ENCODE peak calls at places on chromosome 6, in nine cellular contexts. B is fibroblast of mammary gland, D is MCF 10A, G is heart left ventricle, M is B cell, X is fibroblast of the aortic adventitia, V is activated B cell treated with CpG ODN at 0.5 μM for 24 hours, A is endothelial cell, C is right atrium auricular region. H is an unnamed sample.

GRCh38 chr6:156425374-156425773 is 351.8 kb upstream of the ARID1B start:
- DNase-seq in B (peak), D (no peak), G (no peak), M (no peak), X (peak), V (no peak), A (no peak), C (no peak), H (no peak)

GRCh38 chr6:142009647-142010046 is 123.1 kb upstream of the GJE1 start:
- DNase-seq in B (no peak), D (no peak), G (no peak), M (no peak), X (peak), V (no peak), A (no peak), C (no peak), H (no peak)

GRCh38 chr6:79438015-79438414 is 99.2 kb downstream of the LCA5 start:
- DNase-seq in B (peak), D (peak), G (no peak), M (no peak), X (peak), V (no peak), A (no peak), C (no peak), H (no peak)

GRCh38 chr6:162698440-162698839 is 29.1 kb downstream of the PRKN start:
- DNase-seq in B (no peak), D (no peak), G (no peak), M (no peak), X (no peak), V (no peak), A (no peak), C (no peak), H (no peak)

GRCh38 chr6:137798846-137799245 is 68.2 kb upstream of the TNFAIP3 start:
- DNase-seq in B (no peak), D (no peak), G (no peak), M (no peak), X (no peak), V (no peak), A (no peak), C (no peak), H (no peak)

GRCh38 chr6:148868314-148868713 is 121.5 kb downstream of the UST start:
- DNase-seq in B (peak), D (peak), G (no peak), M (no peak), X (peak), V (no peak), A (no peak), C (no peak), H (no peak)

GRCh38 chr6:146968041-146968760 is 236.0 kb upstream of the STXBP5 start:
- DNase-seq in B (peak), D (peak), G (no peak), M (no peak), X (peak), V (no peak), A (no peak), C (no peak), H (no peak)

GRCh38 chr6:3139090-3139903 is 18.0 kb downstream of the TUBB2A start:
- DNase-seq in B (peak), D (peak), G (peak), M (peak), X (no peak), V (no peak), A (peak), C (peak), H (peak)

GRCh38 chr6:139126255-139126654 is 8.6 kb upstream of the HECA start:
- DNase-seq in B (peak), D (peak), G (no peak), M (no peak), X (peak), V (no peak), A (no peak), C (no peak), H (no peak)

GRCh38 chr6:160733045-160733646 is 31.1 kb downstream of the PLG start:
- DNase-seq in B (peak), D (peak), G (peak), M (peak), X (peak), V (no peak), A (peak), C (no peak), H (no peak)

GRCh38 chr6:26556263-26557070 is 18.3 kb downstream of the HMGN4 start:
- DNase-seq in B (peak), D (peak), G (no peak), M (no peak), X (peak), V (no peak), A (peak), C (no peak), H (no peak)

GRCh38 chr6:168030218-168030693 is 32.8 kb downstream of the KIF25 start:
- DNase-seq in B (no peak), D (no peak), G (peak), M (no peak), X (no peak), V (no peak), A (no peak), C (no peak), H (no peak)

GRCh38 chr6:101458341-101458740 is 64.8 kb downstream of the GRIK2 start:
- DNase-seq in B (peak), D (peak), G (no peak), M (no peak), X (peak), V (no peak), A (no peak), C (no peak), H (no peak)

GRCh38 chr6:146915671-146916127 is 288.5 kb upstream of the STXBP5 start:
- DNase-seq in B (peak), D (peak), G (no peak), M (no peak), X (peak), V (no peak), A (no peak), C (no peak), H (peak)

GRCh38 chr6:155272353-155273222 is 8.8 kb downstream of the CLDN20 start:
- DNase-seq in B (peak), D (no peak), G (no peak), M (no peak), X (peak), V (no peak), A (no peak), C (no peak), H (no peak)

GRCh38 chr6:148323344-148323743 is 19.3 kb upstream of the SASH1 start:
- DNase-seq in B (peak), D (no peak), G (no peak), M (no peak), X (no peak), V (no peak), A (no peak), C (no peak), H (no peak)

GRCh38 chr6:169099411-169100202 is 154.0 kb downstream of the THBS2 start:
- DNase-seq in B (peak), D (peak), G (no peak), M (no peak), X (peak), V (no peak), A (no peak), C (no peak), H (no peak)

GRCh38 chr6:111989743-111990142 is 64.2 kb upstream of the CCN6 start:
- DNase-seq in B (no peak), D (no peak), G (no peak), M (no peak), X (no peak), V (no peak), A (no peak), C (no peak), H (no peak)

GRCh38 chr6:2857185-2857579 is 15.5 kb upstream of the SERPINB1 start:
- DNase-seq in B (no peak), D (no peak), G (no peak), M (no peak), X (no peak), V (no peak), A (no peak), C (no peak), H (no peak)

GRCh38 chr6:159181914-159182313 is 12.7 kb downstream of the FNDC1 start:
- DNase-seq in B (no peak), D (no peak), G (no peak), M (no peak), X (no peak), V (no peak), A (no peak), C (no peak), H (no peak)

GRCh38 chr6:43147691-43148477 is 23.2 kb upstream of the SRF start:
- DNase-seq in B (no peak), D (no peak), G (no peak), M (no peak), X (no peak), V (no peak), A (no peak), C (no peak), H (no peak)

GRCh38 chr6:72406517-72406916 is 215.3 kb upstream of the KCNQ5 start:
- DNase-seq in B (no peak), D (no peak), G (no peak), M (no peak), X (no peak), V (no peak), A (no peak), C (no peak), H (no peak)

GRCh38 chr6:9484091-9484490 is 930.8 kb downstream of the TFAP2A start:
- DNase-seq in B (peak), D (peak), G (no peak), M (no peak), X (peak), V (no peak), A (no peak), C (no peak), H (no peak)

GRCh38 chr6:79048611-79049010 is 29.4 kb downstream of the PHIP start:
- DNase-seq in B (peak), D (peak), G (no peak), M (no peak), X (peak), V (no peak), A (peak), C (no peak), H (no peak)

GRCh38 chr6:33668914-33669313 is 42.6 kb downstream of the UQCC2 start:
- DNase-seq in B (no peak), D (peak), G (no peak), M (peak), X (no peak), V (no peak), A (no peak), C (no peak), H (no peak)

GRCh38 chr6:165662671-165663282 is at the start of gene PDE10A:
- DNase-seq in B (no peak), D (no peak), G (peak), M (no peak), X (peak), V (no peak), A (peak), C (no peak), H (no peak)

GRCh38 chr6:125307150-125307838 is 5.5 kb upstream of the HDDC2 start:
- DNase-seq in B (peak), D (peak), G (no peak), M (no peak), X (peak), V (no peak), A (no peak), C (no peak), H (no peak)

GRCh38 chr6:158408552-158409130 is 96.4 kb downstream of the TULP4 start:
- DNase-seq in B (peak), D (peak), G (peak), M (no peak), X (peak), V (no peak), A (peak), C (peak), H (no peak)

GRCh38 chr6:124677874-124678273 is 284.4 kb upstream of the RNF217 start:
- DNase-seq in B (no peak), D (no peak), G (no peak), M (no peak), X (no peak), V (no peak), A (no peak), C (no peak), H (no peak)

GRCh38 chr6:98627129-98627775 is 207.1 kb upstream of the POU3F2 start:
- DNase-seq in B (no peak), D (no peak), G (no peak), M (no peak), X (no peak), V (no peak), A (no peak), C (no peak), H (no peak)

GRCh38 chr6:168884646-168885086 is 369.0 kb downstream of the THBS2 start:
- DNase-seq in B (peak), D (peak), G (peak), M (peak), X (peak), V (peak), A (peak), C (peak), H (no peak)

GRCh38 chr6:170174771-170175643 is 115.9 kb downstream of the DLL1 start:
- DNase-seq in B (no peak), D (no peak), G (no peak), M (no peak), X (no peak), V (no peak), A (no peak), C (no peak), H (no peak)

GRCh38 chr6:72084992-72085569 is 198.7 kb downstream of the RIMS1 start:
- DNase-seq in B (peak), D (peak), G (no peak), M (no peak), X (peak), V (no peak), A (no peak), C (no peak), H (no peak)

GRCh38 chr6:74597266-74597665 is 608.6 kb downstream of the COL12A1 start:
- DNase-seq in B (peak), D (no peak), G (no peak), M (no peak), X (peak), V (no peak), A (no peak), C (no peak), H (no peak)

GRCh38 chr6:87407896-87408720 is at the start of gene CFAP206:
- DNase-seq in B (peak), D (peak), G (peak), M (peak), X (peak), V (peak), A (peak), C (peak), H (peak)
- TF ChIP-seq CTCF in B (no peak), D (peak), G (no peak), M (no peak), X (peak), V (no peak), A (no peak), C (no peak), H (no peak)

GRCh38 chr6:55941713-55942112 is 66.3 kb upstream of the BMP5 start:
- DNase-seq in B (peak), D (no peak), G (no peak), M (no peak), X (peak), V (no peak), A (no peak), C (no peak), H (no peak)
- TF ChIP-seq CTCF in B (peak), D (no peak), G (no peak), M (no peak), X (peak), V (no peak), A (no peak), C (no peak), H (no peak)

GRCh38 chr6:35024601-35025054 is 116.5 kb downstream of the TCP11 start:
- DNase-seq in B (peak), D (peak), G (peak), M (no peak), X (peak), V (no peak), A (peak), C (peak), H (peak)

GRCh38 chr6:35027807-35028206 is 113.3 kb downstream of the TCP11 start:
- DNase-seq in B (no peak), D (no peak), G (no peak), M (no peak), X (no peak), V (no peak), A (no peak), C (peak), H (no peak)

GRCh38 chr6:35023601-35024000 is 117.5 kb downstream of the TCP11 start:
- DNase-seq in B (no peak), D (no peak), G (no peak), M (no peak), X (no peak), V (no peak), A (no peak), C (no peak), H (no peak)

GRCh38 chr6:35026434-35027222 is 114.5 kb downstream of the TCP11 start:
- DNase-seq in B (peak), D (peak), G (no peak), M (no peak), X (peak), V (no peak), A (no peak), C (peak), H (no peak)

GRCh38 chr6:35025241-35026188 is 115.6 kb downstream of the TCP11 start:
- DNase-seq in B (peak), D (no peak), G (no peak), M (no peak), X (no peak), V (no peak), A (no peak), C (peak), H (no peak)
- TF ChIP-seq CTCF in B (peak), D (no peak), G (no peak), M (no peak), X (peak), V (no peak), A (no peak), C (no peak), H (peak)

GRCh38 chr6:16403831-16404230 is 165.4 kb downstream of the GMPR start:
- DNase-seq in B (no peak), D (no peak), G (no peak), M (no peak), X (peak), V (no peak), A (no peak), C (no peak), H (no peak)
- TF ChIP-seq CTCF in B (peak), D (peak), G (no peak), M (no peak), X (peak), V (no peak), A (no peak), C (no peak), H (no peak)

GRCh38 chr6:34974249-34974642 is 85.2 kb downstream of the ANKS1A start:
- DNase-seq in B (no peak), D (no peak), G (no peak), M (no peak), X (no peak), V (no peak), A (no peak), C (no peak), H (no peak)

GRCh38 chr6:34970487-34970886 is 81.4 kb downstream of the ANKS1A start:
- DNase-seq in B (peak), D (no peak), G (no peak), M (no peak), X (no peak), V (no peak), A (no peak), C (no peak), H (no peak)

GRCh38 chr6:34970962-34971361 is 81.9 kb downstream of the ANKS1A start:
- DNase-seq in B (peak), D (no peak), G (no peak), M (no peak), X (peak), V (no peak), A (no peak), C (no peak), H (no peak)

GRCh38 chr6:34969662-34970265 is 80.7 kb downstream of the ANKS1A start:
- DNase-seq in B (peak), D (no peak), G (no peak), M (no peak), X (no peak), V (no peak), A (no peak), C (no peak), H (no peak)

DNA sequence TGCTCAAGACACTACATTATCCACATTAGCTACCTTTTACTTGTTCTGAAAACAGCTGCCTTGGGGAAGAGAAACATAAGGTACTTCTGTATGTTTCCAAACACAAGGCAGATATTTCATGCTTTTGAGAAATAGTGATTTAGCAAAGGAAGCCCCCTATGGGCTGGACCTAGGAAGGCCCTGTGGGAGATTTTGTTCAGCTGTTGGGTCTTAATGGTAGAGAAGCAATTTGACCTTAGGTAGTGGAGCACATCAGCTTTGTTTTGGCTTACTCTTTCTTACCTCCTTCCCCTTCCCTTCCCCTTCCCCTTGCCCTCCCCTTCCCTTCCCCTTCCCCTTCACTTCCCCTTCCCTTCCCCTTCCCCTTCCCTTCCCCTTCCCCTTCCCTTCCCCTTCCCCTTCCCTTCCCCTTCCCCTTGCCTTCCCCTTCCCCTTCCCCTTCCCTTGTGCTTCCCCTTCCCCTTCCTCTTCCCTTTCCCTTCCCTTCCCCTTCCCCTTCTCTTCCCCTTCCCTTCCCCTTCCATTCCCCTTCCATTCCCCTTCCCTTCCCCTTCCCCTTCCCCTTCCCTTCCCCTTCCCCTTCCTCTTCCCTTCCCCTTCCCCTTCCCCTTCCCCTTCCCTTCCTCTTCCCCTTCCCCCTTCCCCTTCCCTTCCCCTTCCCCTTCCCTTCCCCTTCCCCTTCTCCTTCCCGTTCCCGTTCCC is 84.6 kb downstream of the ANKS1A start:
- DNase-seq in B (no peak), D (no peak), G (no peak), M (no peak), X (peak), V (no peak), A (no peak), C (no peak), H (no peak)
- TF ChIP-seq CTCF in B (peak), D (no peak), G (no peak), M (no peak), X (peak), V (no peak), A (peak), C (no peak), H (no peak)

DNA sequence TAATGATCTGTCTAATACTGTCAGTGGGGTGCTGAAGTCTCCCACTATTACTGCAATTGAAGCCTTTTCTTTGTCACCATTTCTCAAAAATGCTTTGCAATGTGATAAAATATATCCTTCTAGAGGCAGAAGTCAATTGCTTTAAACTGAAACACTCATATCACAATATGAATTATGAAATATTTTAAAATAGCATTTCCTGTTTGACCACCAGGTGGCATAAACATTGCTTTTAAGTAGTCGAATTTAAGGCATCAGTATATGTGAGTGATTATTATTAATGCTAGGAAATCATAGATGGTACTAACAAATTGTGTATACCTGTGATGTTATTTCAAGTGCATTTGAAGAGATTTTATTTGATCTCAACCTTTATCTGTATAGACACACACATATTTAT is 87.5 kb downstream of the MEI4 start:
- DNase-seq in B (peak), D (peak), G (no peak), M (no peak), X (peak), V (no peak), A (no peak), C (no peak), H (no peak)
- TF ChIP-seq CTCF in B (peak), D (peak), G (peak), M (peak), X (peak), V (no peak), A (peak), C (no peak), H (peak)

DNA sequence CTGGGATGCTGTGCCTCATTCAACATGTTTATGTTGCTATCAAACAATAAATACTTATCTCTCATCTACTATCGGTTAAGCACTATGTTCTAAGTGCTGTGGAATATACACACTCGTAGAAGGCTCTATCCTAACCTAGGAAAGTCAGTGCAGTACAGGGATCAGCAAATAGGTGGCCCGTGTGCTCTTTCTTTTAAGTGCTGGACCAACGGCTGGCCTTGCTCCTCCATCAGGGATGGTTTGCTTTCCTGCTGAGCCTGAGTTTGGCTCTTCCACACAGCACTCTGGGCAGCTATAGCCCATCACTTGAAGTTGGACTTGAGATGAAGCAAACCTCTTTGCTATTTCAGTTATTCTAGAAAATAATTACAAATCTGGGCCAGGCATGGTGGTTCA is 66.9 kb upstream of the KCNK16 start:
- DNase-seq in B (peak), D (peak), G (no peak), M (no peak), X (peak), V (no peak), A (peak), C (no peak), H (no peak)
- TF ChIP-seq CTCF in B (peak), D (no peak), G (no peak), M (no peak), X (peak), V (no peak), A (no peak), C (no peak), H (no peak)